ENCODE peak calls at places on chromosomes 5 and 9, in seven cellular contexts. Q is AG04449, L is AG09309, Y is IMR-90, Z is colonic mucosa, K is choroid plexus epithelial cell, B is neural crest cell. F is an unnamed sample.

GRCh38 chr9:98074119-98074990 is 17.8 kb downstream of the NANS start:
- DNase-seq in Z (peak; percentile 88), Q (no peak), K (peak; percentile 68), Y (peak; percentile 59), L (no peak), B (peak; percentile 80), F (peak; percentile 65)

GRCh38 chr9:32394381-32395049 is 10.1 kb downstream of the ACO1 start:
- DNase-seq in Z (no peak), Y (peak; percentile 23), L (no peak), B (no peak), Q (no peak), K (no peak), F (no peak)

GRCh38 chr5:147956842-147957223 is 50.5 kb upstream of the C5orf46 start:
- DNase-seq in Z (no peak), Q (no peak), B (no peak), L (no peak), K (no peak), Y (no peak), F (no peak)

GRCh38 chr5:171701138-171701537 is 84.5 kb upstream of the SMIM23 start:
- DNase-seq in Q (no peak), Y (no peak), L (no peak), B (no peak), K (no peak), Z (no peak), F (no peak)

GRCh38 chr5:177107159-177107558 is 20.4 kb downstream of the FGFR4 start:
- DNase-seq in Z (no peak), Y (no peak), K (no peak), B (no peak), L (no peak), Q (no peak), F (no peak)

GRCh38 chr9:106588601-106589000 is 274.4 kb upstream of the ZNF462 start:
- DNase-seq in Z (no peak), L (no peak), Q (no peak), Y (no peak), B (no peak), K (no peak), F (no peak)

GRCh38 chr5:134590992-134591659 is 41.5 kb downstream of the SAR1B start:
- DNase-seq in L (no peak), Z (peak; percentile 84), Q (no peak), Y (no peak), B (no peak), K (no peak), F (no peak)

GRCh38 chr5:102589661-102590060 is 90.9 kb upstream of the SLCO6A1 start:
- DNase-seq in K (no peak), L (no peak), Z (no peak), Q (no peak), Y (no peak), B (no peak), F (no peak)

GRCh38 chr5:3197699-3198098 is 397.9 kb upstream of the IRX1 start:
- DNase-seq in Z (no peak), K (no peak), L (no peak), B (peak; percentile 53), Q (no peak), Y (no peak), F (no peak)

GRCh38 chr5:104146652-104147051 is 584.1 kb upstream of the NUDT12 start:
- DNase-seq in K (peak; percentile 24), L (no peak), Q (no peak), Z (no peak), Y (no peak), B (no peak), F (no peak)

GRCh38 chr5:124689653-124690052 is 56.8 kb downstream of the ZNF608 start:
- DNase-seq in K (no peak), B (no peak), Z (no peak), Q (no peak), L (no peak), Y (no peak), F (no peak)

GRCh38 chr5:94906750-94907149 is 288.3 kb downstream of the SLF1 start:
- DNase-seq in Z (no peak), Q (no peak), Y (no peak), B (no peak), K (no peak), L (peak; percentile 34), F (no peak)

GRCh38 chr5:94911285-94911684 is 292.8 kb downstream of the SLF1 start:
- DNase-seq in Q (no peak), L (no peak), Y (no peak), Z (no peak), B (no peak), K (no peak), F (no peak)

GRCh38 chr5:94903719-94904118 is 285.2 kb downstream of the SLF1 start:
- DNase-seq in Z (no peak), K (peak; percentile 34), Y (no peak), B (no peak), L (no peak), Q (no peak), F (no peak)

DNA sequence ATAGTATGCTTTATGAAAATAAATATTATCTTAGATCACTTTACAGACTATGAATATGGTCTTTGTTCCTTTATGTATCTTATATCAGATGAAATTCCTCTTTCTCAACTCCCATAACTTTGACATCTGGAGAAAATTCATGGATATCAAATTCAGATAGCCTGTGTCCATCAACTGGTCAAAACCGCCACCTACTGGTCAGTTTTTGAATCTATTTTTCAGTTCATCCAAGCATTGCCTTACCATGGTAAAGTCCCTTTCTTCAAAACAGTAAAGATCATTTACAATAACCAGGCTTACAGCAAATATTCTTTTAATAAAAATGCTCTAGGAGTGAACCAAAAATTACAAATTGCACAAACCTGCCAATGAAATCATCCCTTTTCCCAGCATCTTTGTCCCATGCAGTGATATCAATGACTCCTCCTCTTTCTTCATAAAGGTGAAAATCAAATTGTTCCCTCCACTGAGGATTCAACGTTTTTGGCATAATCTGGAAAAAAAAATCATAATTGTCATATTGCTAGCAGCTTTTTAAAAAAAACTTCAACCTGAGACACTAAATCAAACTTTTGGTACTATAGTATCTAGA is 290.5 kb downstream of the SLF1 start:
- DNase-seq in Z (no peak), L (no peak), Y (peak; percentile 37), B (no peak), K (peak; percentile 81), Q (no peak), F (no peak)
- TF ChIP-seq CTCF in Z (peak; percentile 42), L (peak; percentile 68), Y (peak; percentile 62), B (peak; percentile 81), K (peak; percentile 73), Q (peak; percentile 52), F (peak; percentile 79)

GRCh38 chr5:73367650-73368049 is 80.9 kb downstream of the FOXD1 start:
- DNase-seq in K (peak; percentile 60), L (no peak), Q (no peak), Z (no peak), Y (peak; percentile 39), B (no peak), F (no peak)

GRCh38 chr5:73365990-73366667 is 82.4 kb downstream of the FOXD1 start:
- DNase-seq in B (no peak), Z (no peak), Y (no peak), K (peak; percentile 37), Q (no peak), L (no peak), F (no peak)

GRCh38 chr5:73359395-73359794 is 89.2 kb downstream of the FOXD1 start:
- DNase-seq in Y (no peak), Q (no peak), B (no peak), L (no peak), K (no peak), Z (no peak), F (no peak)

GRCh38 chr5:73365301-73365853 is 83.2 kb downstream of the FOXD1 start:
- DNase-seq in L (peak; percentile 85), Y (peak; percentile 96), Q (no peak), B (no peak), Z (no peak), K (peak; percentile 87), F (no peak)

DNA sequence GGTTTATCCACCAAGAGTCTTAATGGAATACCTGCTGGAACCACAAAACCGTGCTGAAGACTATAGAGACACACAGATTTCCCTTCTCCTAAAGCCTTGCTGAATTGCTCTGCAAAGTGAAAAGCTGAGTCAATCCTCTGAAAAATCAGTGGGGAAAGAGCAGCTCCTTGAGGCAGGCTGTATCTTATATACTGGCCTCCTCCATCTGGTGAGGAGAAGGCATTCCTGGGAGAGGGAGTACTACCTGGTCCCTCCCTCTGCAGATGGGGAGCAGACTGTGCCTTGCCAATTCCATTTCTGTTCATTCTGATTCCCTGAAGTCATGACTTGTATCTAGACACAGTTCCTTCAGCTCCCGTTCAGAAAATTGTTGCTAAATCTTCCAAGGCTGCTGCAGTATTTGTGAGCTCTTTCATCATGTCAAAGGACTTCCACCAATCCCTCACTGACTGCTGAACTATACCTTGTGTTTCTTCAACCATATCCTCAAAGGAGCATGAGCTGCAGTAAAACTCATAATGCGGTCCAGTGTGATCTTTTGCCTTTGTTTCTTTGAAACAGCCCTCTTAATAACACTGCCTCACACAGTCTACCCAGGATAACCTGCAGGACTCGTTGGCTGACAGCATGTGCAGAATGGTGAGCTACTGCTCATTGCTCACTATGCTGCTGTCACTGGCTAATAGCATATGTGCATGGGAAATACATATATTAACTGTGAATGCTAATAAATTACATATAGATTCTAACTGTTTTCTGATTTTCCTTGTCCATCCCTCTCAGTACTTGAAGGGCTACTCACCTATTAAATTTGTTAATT is 84.5 kb downstream of the FOXD1 start:
- DNase-seq in B (no peak), Q (no peak), K (peak; percentile 92), Z (no peak), L (peak; percentile 74), Y (peak; percentile 80), F (no peak)
- TF ChIP-seq CTCF in B (no peak), Q (peak; percentile 19), K (peak; percentile 44), Z (no peak), L (peak; percentile 28), Y (peak; percentile 48), F (no peak)

GRCh38 chr5:98975223-98975622 is 46.4 kb upstream of the CHD1 start:
- DNase-seq in B (no peak), Q (no peak), Z (no peak), Y (peak; percentile 9), L (no peak), K (peak; percentile 26), F (no peak)

GRCh38 chr5:98964621-98965020 is 35.8 kb upstream of the CHD1 start:
- DNase-seq in Q (no peak), B (no peak), Z (no peak), L (no peak), K (no peak), Y (no peak), F (no peak)

GRCh38 chr5:98965226-98965625 is 36.4 kb upstream of the CHD1 start:
- DNase-seq in B (no peak), Y (no peak), K (no peak), Z (no peak), L (no peak), Q (no peak), F (no peak)

GRCh38 chr5:98968056-98968564 is 39.3 kb upstream of the CHD1 start:
- DNase-seq in Y (no peak), L (no peak), Q (no peak), B (no peak), K (no peak), Z (no peak), F (no peak)

GRCh38 chr5:98969400-98969799 is 40.6 kb upstream of the CHD1 start:
- DNase-seq in L (no peak), Y (no peak), Z (no peak), B (no peak), Q (no peak), K (no peak), F (no peak)
- TF ChIP-seq CTCF in L (no peak), Y (no peak), Z (no peak), B (no peak), Q (no peak), K (no peak), F (no peak)

DNA sequence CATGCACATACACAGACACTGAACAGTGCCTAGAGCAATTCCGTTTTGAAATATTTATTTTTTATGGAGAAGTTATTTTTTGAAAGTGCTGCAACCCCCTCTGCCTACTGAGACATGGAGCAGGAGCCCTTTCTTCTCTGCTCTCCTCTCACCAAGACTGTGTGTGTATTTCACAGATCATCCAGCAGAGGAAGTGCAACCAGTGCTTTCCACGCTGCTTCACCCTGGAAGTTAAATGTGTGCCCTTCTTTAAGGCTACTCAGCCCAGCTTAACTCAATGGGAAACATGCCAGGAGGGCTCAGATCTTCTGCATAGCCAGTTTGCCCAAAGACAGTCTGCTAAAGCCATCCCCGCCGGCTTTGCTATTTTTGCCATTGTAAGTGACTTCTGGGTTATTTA is 606.3 kb downstream of the TLE1 start:
- DNase-seq in Y (peak; percentile 40), L (no peak), Q (no peak), Z (no peak), B (no peak), K (peak; percentile 52), F (no peak)
- TF ChIP-seq CTCF in Y (peak; percentile 16), L (peak; percentile 32), Q (peak; percentile 22), Z (no peak), B (peak; percentile 46), K (peak; percentile 61), F (peak; percentile 45)